ENCODE peak calls at places on chromosomes 3 and 15, in nine cellular contexts. One of them, this sample, is unnamed.
A peak's percentile ranks its signal among the peaks of the same experiment; 100 is the strongest.

GRCh38 chr3:133548090-133548489 is 25.4 kb upstream of the CDV3 start:
- DNase-seq in HFF-Myc: no peak
- DNase-seq in RWPE1: no peak
- DNase-seq in fibroblast of pulmonary artery: peak; percentile 43
- DNase-seq in mesothelial cell of epicardium: no peak
- DNase-seq in thyroid gland: peak; percentile 22
- DNase-seq in sigmoid colon: no peak
- DNase-seq in cardiac muscle cell: peak; percentile 65
- DNase-seq in IMR-90: peak; percentile 40
- DNase-seq in this sample: no peak

GRCh38 chr3:124846189-124846588 is 41.0 kb downstream of the ITGB5 start:
- DNase-seq in HFF-Myc: no peak
- DNase-seq in mesothelial cell of epicardium: no peak
- DNase-seq in sigmoid colon: peak; percentile 79
- DNase-seq in IMR-90: peak; percentile 78
- DNase-seq in RWPE1: no peak
- DNase-seq in cardiac muscle cell: peak; percentile 91
- DNase-seq in thyroid gland: no peak
- DNase-seq in fibroblast of pulmonary artery: peak; percentile 92
- DNase-seq in this sample: no peak

GRCh38 chr3:49916686-49917085 is 12.9 kb downstream of the MON1A start:
- DNase-seq in mesothelial cell of epicardium: no peak
- DNase-seq in sigmoid colon: no peak
- DNase-seq in thyroid gland: no peak
- DNase-seq in fibroblast of pulmonary artery: peak; percentile 30
- DNase-seq in HFF-Myc: no peak
- DNase-seq in IMR-90: peak; percentile 45
- DNase-seq in cardiac muscle cell: peak; percentile 55
- DNase-seq in RWPE1: no peak
- DNase-seq in this sample: no peak

GRCh38 chr3:13470894-13471574 is 9.1 kb upstream of the HDAC11 start:
- DNase-seq in sigmoid colon: no peak
- DNase-seq in IMR-90: no peak
- DNase-seq in HFF-Myc: no peak
- DNase-seq in mesothelial cell of epicardium: no peak
- DNase-seq in cardiac muscle cell: no peak
- DNase-seq in fibroblast of pulmonary artery: no peak
- DNase-seq in RWPE1: no peak
- DNase-seq in thyroid gland: no peak
- DNase-seq in this sample: no peak

GRCh38 chr3:38454179-38454883 is 641 bp downstream of the ACVR2B start:
- DNase-seq in mesothelial cell of epicardium: no peak
- DNase-seq in cardiac muscle cell: peak; percentile 37
- DNase-seq in fibroblast of pulmonary artery: peak; percentile 22
- DNase-seq in sigmoid colon: no peak
- DNase-seq in IMR-90: peak; percentile 13
- DNase-seq in RWPE1: peak; percentile 35
- DNase-seq in thyroid gland: peak; percentile 38
- DNase-seq in HFF-Myc: no peak
- DNase-seq in this sample: no peak

GRCh38 chr15:43153269-43153668 is 19.9 kb downstream of the TMEM62 start:
- DNase-seq in HFF-Myc: no peak
- DNase-seq in fibroblast of pulmonary artery: no peak
- DNase-seq in sigmoid colon: no peak
- DNase-seq in mesothelial cell of epicardium: no peak
- DNase-seq in cardiac muscle cell: no peak
- DNase-seq in RWPE1: no peak
- DNase-seq in thyroid gland: no peak
- DNase-seq in IMR-90: no peak
- DNase-seq in this sample: no peak

GRCh38 chr3:158845748-158846350 is 44.0 kb downstream of the MFSD1 start:
- DNase-seq in mesothelial cell of epicardium: no peak
- DNase-seq in fibroblast of pulmonary artery: peak; percentile 34
- DNase-seq in thyroid gland: no peak
- DNase-seq in sigmoid colon: no peak
- DNase-seq in HFF-Myc: no peak
- DNase-seq in cardiac muscle cell: peak; percentile 23
- DNase-seq in RWPE1: peak; percentile 64
- DNase-seq in IMR-90: no peak
- DNase-seq in this sample: no peak

GRCh38 chr15:31200735-31201151 is 99.2 kb upstream of the TRPM1 start:
- DNase-seq in fibroblast of pulmonary artery: peak; percentile 70
- DNase-seq in sigmoid colon: peak; percentile 85
- DNase-seq in cardiac muscle cell: peak; percentile 90
- DNase-seq in HFF-Myc: no peak
- DNase-seq in IMR-90: peak; percentile 39
- DNase-seq in RWPE1: no peak
- DNase-seq in mesothelial cell of epicardium: peak; percentile 60
- DNase-seq in thyroid gland: peak; percentile 91
- DNase-seq in this sample: no peak

GRCh38 chr3:177056927-177057326 is 140.4 kb downstream of the TBL1XR1 start:
- DNase-seq in cardiac muscle cell: no peak
- DNase-seq in sigmoid colon: no peak
- DNase-seq in IMR-90: no peak
- DNase-seq in RWPE1: no peak
- DNase-seq in fibroblast of pulmonary artery: no peak
- DNase-seq in thyroid gland: no peak
- DNase-seq in mesothelial cell of epicardium: no peak
- DNase-seq in HFF-Myc: no peak
- DNase-seq in this sample: no peak

GRCh38 chr3:81300324-81300927 is 461.0 kb downstream of the GBE1 start:
- DNase-seq in HFF-Myc: no peak
- DNase-seq in cardiac muscle cell: no peak
- DNase-seq in IMR-90: no peak
- DNase-seq in thyroid gland: no peak
- DNase-seq in mesothelial cell of epicardium: no peak
- DNase-seq in RWPE1: no peak
- DNase-seq in sigmoid colon: no peak
- DNase-seq in fibroblast of pulmonary artery: no peak
- DNase-seq in this sample: no peak

GRCh38 chr3:148466143-148466542 is 231.6 kb upstream of the AGTR1 start:
- DNase-seq in fibroblast of pulmonary artery: peak; percentile 45
- DNase-seq in RWPE1: no peak
- DNase-seq in HFF-Myc: no peak
- DNase-seq in mesothelial cell of epicardium: no peak
- DNase-seq in thyroid gland: no peak
- DNase-seq in IMR-90: peak; percentile 73
- DNase-seq in sigmoid colon: no peak
- DNase-seq in cardiac muscle cell: peak; percentile 11
- DNase-seq in this sample: no peak

GRCh38 chr3:14598143-14598569 is 53.4 kb upstream of the CCDC174 start:
- DNase-seq in HFF-Myc: no peak
- DNase-seq in IMR-90: peak; percentile 39
- DNase-seq in sigmoid colon: no peak
- DNase-seq in cardiac muscle cell: peak; percentile 57
- DNase-seq in mesothelial cell of epicardium: no peak
- DNase-seq in RWPE1: peak; percentile 30
- DNase-seq in thyroid gland: peak; percentile 14
- DNase-seq in fibroblast of pulmonary artery: peak; percentile 58
- DNase-seq in this sample: no peak

GRCh38 chr3:4421121-4421520 is 45.9 kb downstream of the SUMF1 start:
- DNase-seq in fibroblast of pulmonary artery: peak; percentile 55
- DNase-seq in IMR-90: peak; percentile 83
- DNase-seq in mesothelial cell of epicardium: no peak
- DNase-seq in thyroid gland: no peak
- DNase-seq in HFF-Myc: no peak
- DNase-seq in cardiac muscle cell: peak; percentile 46
- DNase-seq in RWPE1: peak; percentile 60
- DNase-seq in sigmoid colon: no peak
- DNase-seq in this sample: no peak

GRCh38 chr3:55875137-55875536 is 388.0 kb upstream of the WNT5A start:
- DNase-seq in RWPE1: no peak
- DNase-seq in HFF-Myc: no peak
- DNase-seq in fibroblast of pulmonary artery: no peak
- DNase-seq in cardiac muscle cell: no peak
- DNase-seq in sigmoid colon: no peak
- DNase-seq in thyroid gland: peak; percentile 91
- DNase-seq in IMR-90: peak; percentile 18
- DNase-seq in mesothelial cell of epicardium: no peak
- DNase-seq in this sample: no peak

GRCh38 chr15:65184305-65184943 is 718 bp downstream of the CLPX start:
- DNase-seq in RWPE1: peak; percentile 60
- DNase-seq in HFF-Myc: no peak
- DNase-seq in IMR-90: peak; percentile 57
- DNase-seq in sigmoid colon: peak; percentile 86
- DNase-seq in fibroblast of pulmonary artery: peak; percentile 58
- DNase-seq in cardiac muscle cell: peak; percentile 55
- DNase-seq in thyroid gland: peak; percentile 54
- DNase-seq in mesothelial cell of epicardium: no peak
- DNase-seq in this sample: no peak

GRCh38 chr3:58004972-58005371 is 3.2 kb upstream of the FLNB start:
- DNase-seq in RWPE1: no peak
- DNase-seq in sigmoid colon: no peak
- DNase-seq in cardiac muscle cell: no peak
- DNase-seq in thyroid gland: no peak
- DNase-seq in fibroblast of pulmonary artery: no peak
- DNase-seq in IMR-90: peak; percentile 91
- DNase-seq in HFF-Myc: no peak
- DNase-seq in mesothelial cell of epicardium: no peak
- DNase-seq in this sample: no peak

GRCh38 chr3:536417-536813 is 339.9 kb downstream of the CHL1 start:
- DNase-seq in mesothelial cell of epicardium: no peak
- DNase-seq in sigmoid colon: no peak
- DNase-seq in thyroid gland: no peak
- DNase-seq in HFF-Myc: no peak
- DNase-seq in cardiac muscle cell: no peak
- DNase-seq in fibroblast of pulmonary artery: no peak
- DNase-seq in RWPE1: no peak
- DNase-seq in IMR-90: no peak
- DNase-seq in this sample: no peak

GRCh38 chr3:12638105-12638504 is 25.8 kb downstream of the RAF1 start:
- DNase-seq in HFF-Myc: no peak
- DNase-seq in fibroblast of pulmonary artery: peak; percentile 40
- DNase-seq in cardiac muscle cell: peak; percentile 63
- DNase-seq in thyroid gland: no peak
- DNase-seq in IMR-90: peak; percentile 70
- DNase-seq in sigmoid colon: no peak
- DNase-seq in RWPE1: no peak
- DNase-seq in mesothelial cell of epicardium: no peak
- DNase-seq in this sample: no peak

GRCh38 chr15:25416693-25417092 is 22.1 kb downstream of the UBE3A start:
- DNase-seq in IMR-90: peak; percentile 24
- DNase-seq in mesothelial cell of epicardium: no peak
- DNase-seq in cardiac muscle cell: no peak
- DNase-seq in sigmoid colon: no peak
- DNase-seq in RWPE1: no peak
- DNase-seq in thyroid gland: peak; percentile 69
- DNase-seq in HFF-Myc: no peak
- DNase-seq in fibroblast of pulmonary artery: no peak
- DNase-seq in this sample: no peak

GRCh38 chr3:55984631-55985030 is 483.6 kb downstream of the ERC2 start:
- DNase-seq in sigmoid colon: no peak
- DNase-seq in fibroblast of pulmonary artery: no peak
- DNase-seq in mesothelial cell of epicardium: no peak
- DNase-seq in IMR-90: no peak
- DNase-seq in RWPE1: no peak
- DNase-seq in cardiac muscle cell: no peak
- DNase-seq in HFF-Myc: peak; percentile 9
- DNase-seq in thyroid gland: no peak
- DNase-seq in this sample: no peak

GRCh38 chr3:158737410-158737809 is 5.2 kb upstream of the RARRES1 start:
- DNase-seq in thyroid gland: no peak
- DNase-seq in fibroblast of pulmonary artery: no peak
- DNase-seq in sigmoid colon: no peak
- DNase-seq in cardiac muscle cell: no peak
- DNase-seq in IMR-90: no peak
- DNase-seq in RWPE1: no peak
- DNase-seq in HFF-Myc: no peak
- DNase-seq in mesothelial cell of epicardium: no peak
- DNase-seq in this sample: no peak

GRCh38 chr3:60000311-60001105 is 950.7 kb upstream of the CFAP20DC start:
- DNase-seq in mesothelial cell of epicardium: no peak
- DNase-seq in fibroblast of pulmonary artery: no peak
- DNase-seq in sigmoid colon: no peak
- DNase-seq in RWPE1: no peak
- DNase-seq in thyroid gland: no peak
- DNase-seq in HFF-Myc: no peak
- DNase-seq in IMR-90: no peak
- DNase-seq in cardiac muscle cell: no peak
- DNase-seq in this sample: no peak

GRCh38 chr15:80828796-80829195 is 49.6 kb downstream of the CEMIP start:
- DNase-seq in RWPE1: no peak
- DNase-seq in sigmoid colon: no peak
- DNase-seq in thyroid gland: no peak
- DNase-seq in IMR-90: no peak
- DNase-seq in mesothelial cell of epicardium: no peak
- DNase-seq in HFF-Myc: no peak
- DNase-seq in fibroblast of pulmonary artery: no peak
- DNase-seq in cardiac muscle cell: no peak
- DNase-seq in this sample: no peak
- TF ChIP-seq CTCF in RWPE1: no peak
- TF ChIP-seq CTCF in sigmoid colon: no peak
- TF ChIP-seq CTCF in thyroid gland: no peak
- TF ChIP-seq CTCF in IMR-90: no peak
- TF ChIP-seq CTCF in mesothelial cell of epicardium: no peak
- TF ChIP-seq CTCF in HFF-Myc: no peak
- TF ChIP-seq CTCF in fibroblast of pulmonary artery: no peak
- TF ChIP-seq CTCF in cardiac muscle cell: no peak
- TF ChIP-seq CTCF in this sample: no peak

GRCh38 chr3:147411777-147412176 is 2.6 kb downstream of the ZIC1 start:
- DNase-seq in RWPE1: no peak
- DNase-seq in IMR-90: no peak
- DNase-seq in cardiac muscle cell: no peak
- DNase-seq in HFF-Myc: no peak
- DNase-seq in thyroid gland: no peak
- DNase-seq in fibroblast of pulmonary artery: no peak
- DNase-seq in mesothelial cell of epicardium: no peak
- DNase-seq in sigmoid colon: no peak
- DNase-seq in this sample: no peak
- TF ChIP-seq CTCF in RWPE1: no peak
- TF ChIP-seq CTCF in IMR-90: no peak
- TF ChIP-seq CTCF in cardiac muscle cell: no peak
- TF ChIP-seq CTCF in HFF-Myc: no peak
- TF ChIP-seq CTCF in thyroid gland: no peak
- TF ChIP-seq CTCF in fibroblast of pulmonary artery: no peak
- TF ChIP-seq CTCF in mesothelial cell of epicardium: no peak
- TF ChIP-seq CTCF in sigmoid colon: no peak
- TF ChIP-seq CTCF in this sample: no peak

GRCh38 chr3:96776818-96777217 is 37.6 kb upstream of the EPHA6 start:
- DNase-seq in IMR-90: no peak
- DNase-seq in sigmoid colon: no peak
- DNase-seq in cardiac muscle cell: no peak
- DNase-seq in HFF-Myc: no peak
- DNase-seq in fibroblast of pulmonary artery: no peak
- DNase-seq in RWPE1: no peak
- DNase-seq in mesothelial cell of epicardium: no peak
- DNase-seq in thyroid gland: no peak
- DNase-seq in this sample: no peak

GRCh38 chr3:96779810-96780209 is 34.6 kb upstream of the EPHA6 start:
- DNase-seq in fibroblast of pulmonary artery: no peak
- DNase-seq in cardiac muscle cell: no peak
- DNase-seq in HFF-Myc: no peak
- DNase-seq in thyroid gland: no peak
- DNase-seq in RWPE1: no peak
- DNase-seq in mesothelial cell of epicardium: no peak
- DNase-seq in IMR-90: no peak
- DNase-seq in sigmoid colon: no peak
- DNase-seq in this sample: no peak
- TF ChIP-seq CTCF in fibroblast of pulmonary artery: no peak
- TF ChIP-seq CTCF in cardiac muscle cell: no peak
- TF ChIP-seq CTCF in HFF-Myc: no peak
- TF ChIP-seq CTCF in thyroid gland: no peak
- TF ChIP-seq CTCF in RWPE1: peak; percentile 10
- TF ChIP-seq CTCF in mesothelial cell of epicardium: peak; percentile 35
- TF ChIP-seq CTCF in IMR-90: no peak
- TF ChIP-seq CTCF in sigmoid colon: no peak
- TF ChIP-seq CTCF in this sample: peak; percentile 38

GRCh38 chr3:145251311-145251710 is 909.7 kb downstream of the PLOD2 start:
- DNase-seq in cardiac muscle cell: no peak
- DNase-seq in RWPE1: no peak
- DNase-seq in fibroblast of pulmonary artery: no peak
- DNase-seq in mesothelial cell of epicardium: no peak
- DNase-seq in HFF-Myc: no peak
- DNase-seq in thyroid gland: no peak
- DNase-seq in sigmoid colon: no peak
- DNase-seq in IMR-90: no peak
- DNase-seq in this sample: no peak
- TF ChIP-seq CTCF in cardiac muscle cell: no peak
- TF ChIP-seq CTCF in RWPE1: no peak
- TF ChIP-seq CTCF in fibroblast of pulmonary artery: no peak
- TF ChIP-seq CTCF in mesothelial cell of epicardium: no peak
- TF ChIP-seq CTCF in HFF-Myc: no peak
- TF ChIP-seq CTCF in thyroid gland: no peak
- TF ChIP-seq CTCF in sigmoid colon: no peak
- TF ChIP-seq CTCF in IMR-90: no peak
- TF ChIP-seq CTCF in this sample: no peak